ENCODE peak calls at places on chromosomes 2 and 18, in eight cellular contexts. O is mesothelial cell of epicardium; G is CD8-positive, alpha-beta T cell; A is psoas muscle; F is body of pancreas; S is brain microvascular endothelial cell; C is SK-N-SH; P is upper lobe of right lung. K is an unnamed sample.

GRCh38 chr2:240514631-240515030 is 43.2 kb downstream of the ANKMY1 start:
- DNase-seq in A (no peak), O (peak), S (no peak), F (no peak), C (no peak), G (no peak), P (no peak), K (no peak)

GRCh38 chr2:195531754-195532153 is 125.3 kb upstream of the SLC39A10 start:
- DNase-seq in P (no peak), G (no peak), S (no peak), F (no peak), A (no peak), O (no peak), C (no peak), K (no peak)

GRCh38 chr2:158325782-158326335 is 130.7 kb downstream of the CCDC148 start:
- DNase-seq in A (no peak), O (no peak), F (no peak), P (no peak), S (no peak), G (no peak), C (no peak), K (no peak)

GRCh38 chr2:78115291-78115690 is 593.1 kb upstream of the LRRTM4 start:
- DNase-seq in P (no peak), G (no peak), S (no peak), O (no peak), F (no peak), A (no peak), C (no peak), K (no peak)

GRCh38 chr2:119826370-119826961 is 66.7 kb downstream of the PTPN4 start:
- DNase-seq in S (peak), A (no peak), G (peak), P (no peak), O (no peak), C (peak), F (peak), K (peak)

GRCh38 chr2:27095745-27096651 is 9.4 kb downstream of the KHK start:
- DNase-seq in G (no peak), A (peak), F (peak), S (peak), O (no peak), C (peak), P (no peak), K (peak)

GRCh38 chr2:109341363-109341762 is 212.4 kb downstream of the SH3RF3 start:
- DNase-seq in S (no peak), G (no peak), O (no peak), C (no peak), F (no peak), P (no peak), A (no peak), K (no peak)

GRCh38 chr2:159585607-159586006 is 30.7 kb downstream of the BAZ2B start:
- DNase-seq in O (no peak), F (no peak), A (no peak), S (no peak), C (no peak), G (no peak), P (no peak), K (no peak)

GRCh38 chr2:177763532-177764265 is 308.9 kb downstream of the PDE11A start:
- DNase-seq in A (peak), P (peak), F (peak), C (peak), O (peak), G (peak), S (peak), K (peak)

GRCh38 chr2:75466708-75467311 is 93.9 kb downstream of the EVA1A start:
- DNase-seq in S (peak), G (peak), A (no peak), O (no peak), C (peak), F (peak), P (no peak), K (peak)
- TF ChIP-seq CTCF in S (peak), G (peak), A (peak), O (peak), C (peak), F (peak), P (peak), K (peak)

DNA sequence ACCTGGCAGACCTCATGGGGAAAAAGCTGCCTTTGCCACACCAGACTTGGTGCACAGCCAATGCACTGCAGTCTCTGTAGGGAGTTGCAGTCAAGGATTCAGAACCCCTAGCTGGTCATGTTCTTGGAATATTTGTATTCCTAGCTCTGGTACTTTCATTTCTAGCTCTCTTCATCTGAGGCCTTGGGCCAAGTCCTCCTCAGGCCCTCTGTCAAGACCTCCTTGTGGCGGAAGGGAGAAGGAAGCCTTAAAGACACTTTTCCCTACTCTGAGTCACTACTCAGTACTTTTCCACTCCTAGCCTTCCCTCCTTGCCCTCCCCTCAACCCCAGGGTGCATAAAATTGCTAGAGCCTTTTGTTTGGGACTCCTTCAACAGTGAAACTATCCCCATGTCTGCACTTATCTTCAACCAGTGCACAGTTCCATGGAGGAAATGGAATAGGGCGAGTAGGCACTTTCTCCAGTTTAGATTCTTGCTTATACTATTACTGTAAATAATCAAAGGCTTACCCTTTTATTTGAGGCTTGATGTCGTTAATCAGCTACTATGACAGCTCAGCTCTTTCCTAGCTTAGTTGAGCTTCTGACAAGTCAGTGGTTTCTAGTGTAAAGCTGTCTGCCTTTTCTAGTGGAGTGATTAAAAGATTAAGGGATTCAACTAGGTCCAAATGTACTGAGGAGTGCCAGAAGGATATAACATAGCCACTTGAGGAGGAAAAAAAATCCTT is 15.8 kb downstream of the M1AP start:
- DNase-seq in F (no peak), A (no peak), P (no peak), C (no peak), S (peak), G (no peak), O (no peak), K (peak)
- TF ChIP-seq CTCF in F (no peak), A (no peak), P (no peak), C (peak), S (peak), G (no peak), O (no peak), K (peak)

GRCh38 chr18:26546875-26547301 is 1.5 kb downstream of the KCTD1 start:
- DNase-seq in P (no peak), C (peak), G (no peak), S (no peak), A (no peak), F (no peak), O (no peak), K (no peak)

GRCh38 chr18:26546170-26546874 is 2.0 kb downstream of the KCTD1 start:
- DNase-seq in G (no peak), C (no peak), O (no peak), F (no peak), S (no peak), P (no peak), A (no peak), K (no peak)

GRCh38 chr18:26548144-26549102 is at the start of gene KCTD1:
- DNase-seq in A (peak), S (peak), G (peak), P (peak), F (peak), C (peak), O (peak), K (peak)

GRCh38 chr18:26549103-26549485 is 741 bp upstream of the KCTD1 start:
- DNase-seq in F (peak), S (no peak), P (peak), O (peak), A (peak), C (peak), G (no peak), K (peak)

GRCh38 chr18:26547302-26548143 is 830 bp downstream of the KCTD1 start:
- DNase-seq in A (peak), F (peak), G (peak), S (peak), C (peak), O (peak), P (peak), K (peak)
- TF ChIP-seq CTCF in A (peak), F (peak), G (no peak), S (peak), C (peak), O (peak), P (peak), K (peak)

DNA sequence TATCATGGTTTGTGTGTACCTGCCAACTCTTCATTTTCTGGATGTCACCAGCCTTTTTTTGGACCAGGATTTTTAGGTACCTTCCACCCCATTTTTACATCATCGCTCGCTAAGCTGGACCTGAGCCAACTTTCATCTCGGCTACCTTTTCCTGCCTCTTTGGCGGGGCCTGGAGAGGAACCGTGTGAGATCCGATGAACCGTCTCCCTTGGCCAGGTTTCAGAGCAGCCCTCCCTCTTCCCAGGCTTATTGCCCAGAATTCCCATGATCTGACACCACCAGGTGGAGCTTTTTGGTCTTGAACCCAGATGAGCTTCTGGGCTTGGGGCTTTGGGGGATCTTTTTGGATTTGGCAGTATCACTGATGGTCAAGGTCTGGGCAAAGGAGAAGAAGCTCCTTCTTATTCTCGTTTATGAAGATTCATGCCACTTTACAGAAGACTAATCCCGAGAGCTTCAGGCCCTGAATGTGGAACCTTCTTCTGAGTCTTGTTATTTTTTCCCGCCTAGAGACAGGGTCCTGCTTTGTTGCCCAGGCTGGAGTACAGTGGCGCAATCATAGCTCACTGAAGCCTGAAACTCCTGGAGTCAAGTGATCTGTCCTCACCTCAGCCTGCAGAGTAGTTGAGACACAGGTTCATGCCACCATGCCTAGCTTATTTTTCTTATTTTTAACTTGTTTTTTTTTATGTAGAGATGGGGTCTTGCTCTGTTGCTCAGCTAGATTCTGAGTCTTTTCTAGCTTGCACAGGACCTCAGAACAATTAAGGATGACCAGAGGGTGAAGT is 50.4 kb downstream of the GATA6 start:
- DNase-seq in C (no peak), F (no peak), A (no peak), S (no peak), G (no peak), P (no peak), O (no peak), K (no peak)
- TF ChIP-seq CTCF in C (no peak), F (no peak), A (no peak), S (peak), G (no peak), P (no peak), O (no peak), K (peak)

GRCh38 chr2:232432598-232433184 is 23.3 kb upstream of the ALPI start:
- DNase-seq in S (no peak), P (peak), G (no peak), F (no peak), O (no peak), A (no peak), C (peak), K (no peak)
- TF ChIP-seq CTCF in S (peak), P (no peak), G (no peak), F (no peak), O (no peak), A (no peak), C (no peak), K (peak)

K was measured in HFFc6.